ENCODE peak calls at places on chromosomes 13 and 19, in six cellular contexts. One of them, this sample, is unnamed.

GRCh38 chr19:33953592-33953991 is 156.9 kb downstream of the KCTD15 start:
- DNase-seq in caudate nucleus: no peak
- DNase-seq in AG04450: no peak
- DNase-seq in substantia nigra: no peak
- DNase-seq in H1: no peak
- DNase-seq in sigmoid colon: no peak
- DNase-seq in this sample: no peak

GRCh38 chr19:54162241-54162805 is 2.8 kb upstream of the LENG1 start:
- DNase-seq in substantia nigra: no peak
- DNase-seq in AG04450: no peak
- DNase-seq in caudate nucleus: peak; percentile 52
- DNase-seq in H1: no peak
- DNase-seq in sigmoid colon: peak; percentile 96
- DNase-seq in this sample: peak; percentile 82

GRCh38 chr13:34369925-34370324 is 552.0 kb downstream of the RFC3 start:
- DNase-seq in AG04450: no peak
- DNase-seq in caudate nucleus: no peak
- DNase-seq in H1: no peak
- DNase-seq in sigmoid colon: no peak
- DNase-seq in substantia nigra: no peak
- DNase-seq in this sample: no peak

GRCh38 chr19:3358919-3359849 is 7.2 kb upstream of the NFIC start:
- DNase-seq in H1: no peak
- DNase-seq in sigmoid colon: peak; percentile 88
- DNase-seq in substantia nigra: no peak
- DNase-seq in caudate nucleus: peak; percentile 69
- DNase-seq in AG04450: no peak
- DNase-seq in this sample: peak; percentile 63

GRCh38 chr19:49335784-49336481 is 727 bp downstream of the CD37 start:
- DNase-seq in sigmoid colon: no peak
- DNase-seq in caudate nucleus: no peak
- DNase-seq in substantia nigra: no peak
- DNase-seq in H1: no peak
- DNase-seq in AG04450: no peak
- DNase-seq in this sample: no peak

GRCh38 chr19:12639901-12640613 is 26.5 kb downstream of the MAN2B1 start:
- DNase-seq in AG04450: peak; percentile 24
- DNase-seq in H1: peak; percentile 77
- DNase-seq in caudate nucleus: peak; percentile 53
- DNase-seq in substantia nigra: peak; percentile 44
- DNase-seq in sigmoid colon: peak; percentile 88
- DNase-seq in this sample: peak; percentile 74

GRCh38 chr13:113857531-113858195 is 6.2 kb downstream of the GAS6 start:
- DNase-seq in caudate nucleus: no peak
- DNase-seq in substantia nigra: no peak
- DNase-seq in AG04450: no peak
- DNase-seq in H1: no peak
- DNase-seq in sigmoid colon: no peak
- DNase-seq in this sample: no peak

GRCh38 chr13:40780822-40781401 is 8.5 kb upstream of the SLC25A15 start:
- DNase-seq in caudate nucleus: no peak
- DNase-seq in sigmoid colon: no peak
- DNase-seq in AG04450: no peak
- DNase-seq in substantia nigra: no peak
- DNase-seq in H1: no peak
- DNase-seq in this sample: no peak

GRCh38 chr19:29855087-29855486 is 43.3 kb downstream of the CCNE1 start:
- DNase-seq in H1: no peak
- DNase-seq in sigmoid colon: peak; percentile 18
- DNase-seq in AG04450: no peak
- DNase-seq in substantia nigra: no peak
- DNase-seq in caudate nucleus: no peak
- DNase-seq in this sample: no peak

GRCh38 chr19:45852941-45853340 is 10.0 kb downstream of the SYMPK start:
- DNase-seq in AG04450: no peak
- DNase-seq in sigmoid colon: no peak
- DNase-seq in caudate nucleus: no peak
- DNase-seq in H1: no peak
- DNase-seq in substantia nigra: no peak
- DNase-seq in this sample: no peak

GRCh38 chr19:53659292-53659691 is 27.5 kb downstream of the DPRX start:
- DNase-seq in substantia nigra: peak; percentile 3
- DNase-seq in H1: peak; percentile 65
- DNase-seq in caudate nucleus: peak; percentile 7
- DNase-seq in sigmoid colon: no peak
- DNase-seq in AG04450: no peak
- DNase-seq in this sample: no peak

GRCh38 chr19:5285311-5285710 is 55.3 kb downstream of the PTPRS start:
- DNase-seq in substantia nigra: no peak
- DNase-seq in AG04450: no peak
- DNase-seq in caudate nucleus: no peak
- DNase-seq in H1: no peak
- DNase-seq in sigmoid colon: no peak
- DNase-seq in this sample: no peak

GRCh38 chr19:5285955-5286354 is 54.7 kb downstream of the PTPRS start:
- DNase-seq in caudate nucleus: no peak
- DNase-seq in substantia nigra: no peak
- DNase-seq in H1: no peak
- DNase-seq in sigmoid colon: no peak
- DNase-seq in AG04450: no peak
- DNase-seq in this sample: no peak

GRCh38 chr19:5288347-5288739 is 52.3 kb downstream of the PTPRS start:
- DNase-seq in AG04450: no peak
- DNase-seq in substantia nigra: no peak
- DNase-seq in sigmoid colon: no peak
- DNase-seq in caudate nucleus: no peak
- DNase-seq in H1: no peak
- DNase-seq in this sample: no peak

GRCh38 chr19:5287066-5287465 is 53.5 kb downstream of the PTPRS start:
- DNase-seq in sigmoid colon: no peak
- DNase-seq in AG04450: no peak
- DNase-seq in caudate nucleus: no peak
- DNase-seq in substantia nigra: no peak
- DNase-seq in H1: no peak
- DNase-seq in this sample: no peak

DNA sequence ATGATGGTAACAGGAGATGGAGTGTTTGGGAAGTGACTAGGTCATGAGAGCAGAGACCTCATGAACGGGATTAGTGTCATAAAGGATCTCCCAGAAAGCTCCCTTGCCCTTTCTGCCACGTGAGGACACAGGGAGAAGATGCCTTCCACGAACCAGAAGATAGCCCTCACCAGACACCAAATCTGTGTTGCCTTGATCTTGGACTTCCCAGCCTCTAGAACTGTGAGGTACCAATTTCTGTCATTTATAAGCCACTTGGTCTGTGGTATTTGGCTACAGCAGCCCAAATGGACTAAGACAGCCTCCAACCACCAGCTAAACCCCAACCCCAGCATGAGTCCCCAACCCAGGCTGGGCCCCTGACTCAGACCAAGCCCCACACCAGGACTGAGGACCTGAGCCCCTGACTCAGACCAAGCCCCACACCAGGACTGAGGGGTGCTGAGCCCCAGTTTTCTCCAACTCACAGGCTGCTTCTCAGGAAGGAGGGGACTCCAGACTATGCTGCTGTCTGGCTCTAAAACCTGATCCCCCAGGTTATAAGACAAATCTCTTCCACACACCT is 54.1 kb downstream of the PTPRS start:
- DNase-seq in substantia nigra: no peak
- DNase-seq in sigmoid colon: no peak
- DNase-seq in AG04450: no peak
- DNase-seq in H1: no peak
- DNase-seq in caudate nucleus: no peak
- DNase-seq in this sample: no peak
- H3K27ac ChIP-seq in substantia nigra: no peak overlapping the region
- H3K27ac ChIP-seq in sigmoid colon: peak overlapping the region; percentile 27
- H3K27ac ChIP-seq in AG04450: no peak overlapping the region
- H3K27ac ChIP-seq in H1: no peak overlapping the region
- H3K27ac ChIP-seq in caudate nucleus: no peak overlapping the region
- H3K27ac ChIP-seq in this sample: no peak overlapping the region

GRCh38 chr19:10751109-10751972 is 33.5 kb downstream of the DNM2 start:
- DNase-seq in H1: no peak
- DNase-seq in AG04450: no peak
- DNase-seq in sigmoid colon: no peak
- DNase-seq in caudate nucleus: no peak
- DNase-seq in substantia nigra: no peak
- DNase-seq in this sample: no peak

GRCh38 chr19:10752237-10752912 is 34.5 kb downstream of the DNM2 start:
- DNase-seq in sigmoid colon: no peak
- DNase-seq in H1: no peak
- DNase-seq in AG04450: no peak
- DNase-seq in substantia nigra: peak; percentile 89
- DNase-seq in caudate nucleus: peak; percentile 72
- DNase-seq in this sample: no peak

GRCh38 chr19:10753305-10753704 is 35.4 kb downstream of the DNM2 start:
- DNase-seq in caudate nucleus: no peak
- DNase-seq in sigmoid colon: no peak
- DNase-seq in H1: no peak
- DNase-seq in substantia nigra: no peak
- DNase-seq in AG04450: no peak
- DNase-seq in this sample: no peak

GRCh38 chr19:10749435-10750384 is 31.8 kb downstream of the DNM2 start:
- DNase-seq in caudate nucleus: no peak
- DNase-seq in AG04450: no peak
- DNase-seq in sigmoid colon: no peak
- DNase-seq in substantia nigra: no peak
- DNase-seq in H1: no peak
- DNase-seq in this sample: no peak

GRCh38 chr19:10752913-10753285 is 35.0 kb downstream of the DNM2 start:
- DNase-seq in AG04450: no peak
- DNase-seq in caudate nucleus: no peak
- DNase-seq in H1: no peak
- DNase-seq in sigmoid colon: no peak
- DNase-seq in substantia nigra: no peak
- DNase-seq in this sample: no peak
- H3K27ac ChIP-seq in AG04450: no peak overlapping the region
- H3K27ac ChIP-seq in caudate nucleus: peak overlapping the region; percentile 97
- H3K27ac ChIP-seq in H1: no peak overlapping the region
- H3K27ac ChIP-seq in sigmoid colon: peak overlapping the region; percentile 65
- H3K27ac ChIP-seq in substantia nigra: peak overlapping the region; percentile 100
- H3K27ac ChIP-seq in this sample: no peak overlapping the region

DNA sequence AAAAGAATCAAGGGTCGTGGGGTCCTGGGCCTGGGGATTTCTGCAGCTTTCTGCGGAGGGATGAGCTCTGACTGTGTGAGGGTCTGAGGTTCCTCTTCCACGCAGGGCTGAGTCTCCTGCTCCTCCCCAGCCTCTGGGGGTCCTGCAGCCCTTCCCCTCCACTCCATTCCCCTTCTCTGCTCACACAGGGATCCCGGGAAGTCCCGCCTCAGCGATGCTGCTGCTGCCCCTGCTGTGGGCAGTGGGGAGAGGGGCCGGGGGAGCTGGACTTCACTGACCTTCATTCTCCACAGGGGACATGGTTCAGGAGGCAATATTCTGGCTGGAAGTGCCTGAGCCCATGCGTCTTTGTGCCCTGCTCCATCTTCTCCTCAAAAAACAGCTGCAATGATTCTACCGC is 26.2 kb upstream of the CD33 start:
- DNase-seq in H1: no peak
- DNase-seq in sigmoid colon: no peak
- DNase-seq in caudate nucleus: no peak
- DNase-seq in substantia nigra: no peak
- DNase-seq in AG04450: no peak
- DNase-seq in this sample: no peak
- H3K27ac ChIP-seq in H1: no peak overlapping the region
- H3K27ac ChIP-seq in sigmoid colon: no peak overlapping the region
- H3K27ac ChIP-seq in caudate nucleus: no peak overlapping the region
- H3K27ac ChIP-seq in substantia nigra: no peak overlapping the region
- H3K27ac ChIP-seq in AG04450: no peak overlapping the region
- H3K27ac ChIP-seq in this sample: no peak overlapping the region

DNA sequence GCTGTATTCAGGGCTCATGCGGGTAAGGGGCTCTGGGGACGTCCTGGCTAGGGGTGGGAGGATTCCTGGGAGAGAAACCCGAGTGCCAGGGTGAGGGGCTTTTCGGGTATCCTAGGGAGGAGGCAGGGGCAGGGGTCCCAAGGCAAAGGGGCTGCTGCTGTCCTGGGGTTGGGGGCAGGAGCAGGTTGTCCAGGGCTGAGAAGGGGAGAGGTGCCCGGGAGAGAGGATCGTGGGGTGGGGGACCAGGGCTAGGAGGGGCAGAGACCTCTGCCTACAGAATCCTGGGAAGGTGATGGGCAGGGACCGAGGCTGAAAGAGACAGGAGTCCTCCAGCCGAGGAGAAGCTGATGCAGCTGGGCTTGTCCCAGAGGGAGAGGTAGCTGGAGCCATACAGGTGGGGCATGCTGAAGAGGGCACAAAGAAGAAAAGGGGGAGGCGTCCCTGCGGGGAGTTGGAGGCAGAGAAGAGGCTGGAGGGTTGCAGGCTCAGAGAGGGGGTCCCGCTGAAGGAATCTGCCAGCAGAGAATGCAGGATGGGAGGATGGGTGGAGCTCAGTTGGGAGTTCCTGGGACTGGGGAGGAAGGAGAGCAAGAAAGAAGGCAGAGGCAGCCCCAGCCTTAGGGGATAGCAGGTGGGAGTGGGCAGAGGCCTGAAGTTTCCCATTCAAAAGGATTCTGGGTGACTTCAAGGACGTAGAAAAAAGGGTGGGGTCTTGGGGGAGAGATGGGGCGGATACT is 569 bp downstream of the CYP2S1 start:
- DNase-seq in AG04450: no peak
- DNase-seq in sigmoid colon: no peak
- DNase-seq in H1: no peak
- DNase-seq in caudate nucleus: no peak
- DNase-seq in substantia nigra: no peak
- DNase-seq in this sample: no peak
- H3K27ac ChIP-seq in AG04450: no peak overlapping the region
- H3K27ac ChIP-seq in sigmoid colon: no peak overlapping the region
- H3K27ac ChIP-seq in H1: peak overlapping the region; percentile 48
- H3K27ac ChIP-seq in caudate nucleus: no peak overlapping the region
- H3K27ac ChIP-seq in substantia nigra: no peak overlapping the region
- H3K27ac ChIP-seq in this sample: no peak overlapping the region

GRCh38 chr13:39023316-39023715 is 14.6 kb downstream of the PROSER1 start:
- DNase-seq in sigmoid colon: no peak
- DNase-seq in caudate nucleus: no peak
- DNase-seq in substantia nigra: no peak
- DNase-seq in H1: no peak
- DNase-seq in AG04450: no peak
- DNase-seq in this sample: no peak

GRCh38 chr13:39020853-39021462 is 16.9 kb downstream of the PROSER1 start:
- DNase-seq in H1: no peak
- DNase-seq in sigmoid colon: no peak
- DNase-seq in caudate nucleus: no peak
- DNase-seq in substantia nigra: no peak
- DNase-seq in AG04450: no peak
- DNase-seq in this sample: no peak

GRCh38 chr13:39023761-39024160 is 14.1 kb downstream of the PROSER1 start:
- DNase-seq in caudate nucleus: no peak
- DNase-seq in sigmoid colon: no peak
- DNase-seq in AG04450: no peak
- DNase-seq in H1: no peak
- DNase-seq in substantia nigra: no peak
- DNase-seq in this sample: no peak

GRCh38 chr13:39025433-39025839 is 12.5 kb downstream of the PROSER1 start:
- DNase-seq in substantia nigra: no peak
- DNase-seq in sigmoid colon: no peak
- DNase-seq in caudate nucleus: no peak
- DNase-seq in AG04450: no peak
- DNase-seq in H1: no peak
- DNase-seq in this sample: no peak
- H3K27ac ChIP-seq in substantia nigra: no peak overlapping the region
- H3K27ac ChIP-seq in sigmoid colon: no peak overlapping the region
- H3K27ac ChIP-seq in caudate nucleus: no peak overlapping the region
- H3K27ac ChIP-seq in AG04450: no peak overlapping the region
- H3K27ac ChIP-seq in H1: peak overlapping the region; percentile 56
- H3K27ac ChIP-seq in this sample: no peak overlapping the region

This sample was measured in uterus.